ENCODE peak calls at places on chromosomes 7 and 10, in nine cellular contexts. F is tibial nerve, G is foreskin keratinocyte, Q is right lobe of liver, Z is testis, S is psoas muscle, V is tibial artery, D is prostate gland, X is heart right ventricle. O is an unnamed sample.

GRCh38 chr10:77699080-77699645 is 61.6 kb upstream of the KCNMA1 start:
- DNase-seq in F (no peak), G (no peak), Q (no peak), Z (no peak), S (no peak), V (no peak), D (no peak), X (no peak), O (no peak)

GRCh38 chr10:121823993-121824463 is 103.8 kb downstream of the ATE1 start:
- DNase-seq in F (no peak), G (peak; percentile 41), Q (no peak), Z (no peak), S (no peak), V (no peak), D (no peak), X (no peak), O (no peak)

GRCh38 chr10:28155726-28156125 is 147.1 kb downstream of the MPP7 start:
- DNase-seq in F (no peak), G (no peak), Q (no peak), Z (no peak), S (no peak), V (no peak), D (no peak), X (no peak), O (no peak)

GRCh38 chr10:103845983-103846382 is 9.4 kb downstream of the SH3PXD2A start:
- DNase-seq in F (no peak), G (no peak), Q (no peak), Z (no peak), S (peak; percentile 23), V (no peak), D (no peak), X (no peak), O (peak; percentile 20)

GRCh38 chr7:2503056-2503941 is 16.3 kb upstream of the LFNG start:
- DNase-seq in F (no peak), G (no peak), Q (no peak), Z (no peak), S (no peak), V (no peak), D (no peak), X (no peak), O (no peak)

GRCh38 chr7:131471605-131472004 is 84.8 kb downstream of the PODXL start:
- DNase-seq in F (no peak), G (no peak), Q (no peak), Z (no peak), S (no peak), V (no peak), D (no peak), X (no peak), O (no peak)

GRCh38 chr10:118062798-118063238 is 16.1 kb upstream of the RAB11FIP2 start:
- DNase-seq in F (no peak), G (no peak), Q (no peak), Z (no peak), S (no peak), V (no peak), D (no peak), X (no peak), O (no peak)

GRCh38 chr10:59073456-59074053 is 102.9 kb upstream of the PHYHIPL start:
- DNase-seq in F (no peak), G (no peak), Q (peak; percentile 52), Z (no peak), S (no peak), V (no peak), D (no peak), X (no peak), O (no peak)

GRCh38 chr7:98681951-98682350 is 64.9 kb downstream of the NPTX2 start:
- DNase-seq in F (no peak), G (no peak), Q (no peak), Z (no peak), S (no peak), V (no peak), D (no peak), X (no peak), O (no peak)

GRCh38 chr7:65002972-65003585 is 3.4 kb downstream of the ERV3-1 start:
- DNase-seq in F (no peak), G (no peak), Q (no peak), Z (no peak), S (no peak), V (no peak), D (no peak), X (no peak), O (no peak)

GRCh38 chr7:99901581-99901980 is 17.7 kb downstream of the TRIM4 start:
- DNase-seq in F (no peak), G (no peak), Q (no peak), Z (peak; percentile 63), S (no peak), V (no peak), D (no peak), X (peak; percentile 32), O (no peak)

GRCh38 chr10:125700355-125700911 is 17.5 kb upstream of the TEX36 start:
- DNase-seq in F (no peak), G (no peak), Q (no peak), Z (no peak), S (no peak), V (no peak), D (no peak), X (no peak), O (no peak)

GRCh38 chr7:1391449-1391848 is 67.8 kb downstream of the MICALL2 start:
- DNase-seq in F (no peak), G (no peak), Q (no peak), Z (no peak), S (no peak), V (no peak), D (no peak), X (no peak), O (no peak)

GRCh38 chr10:31602541-31603244 is 283.7 kb downstream of the ZEB1 start:
- DNase-seq in F (peak; percentile 80), G (peak; percentile 63), Q (no peak), Z (peak; percentile 94), S (peak; percentile 92), V (peak; percentile 95), D (peak; percentile 77), X (peak; percentile 87), O (no peak)

GRCh38 chr7:79063019-79063698 is 390.3 kb downstream of the MAGI2 start:
- DNase-seq in F (no peak), G (peak; percentile 8), Q (no peak), Z (no peak), S (no peak), V (no peak), D (no peak), X (no peak), O (no peak)

GRCh38 chr7:1536768-1537630 is 6.5 kb downstream of the MAFK start:
- DNase-seq in F (peak; percentile 92), G (peak; percentile 87), Q (peak; percentile 88), Z (peak; percentile 96), S (peak; percentile 95), V (peak; percentile 99), D (peak; percentile 97), X (peak; percentile 97), O (no peak)

GRCh38 chr10:21894648-21895342 is 108.7 kb downstream of the DNAJC1 start:
- DNase-seq in F (no peak), G (no peak), Q (no peak), Z (no peak), S (no peak), V (no peak), D (no peak), X (no peak), O (no peak)

DNA sequence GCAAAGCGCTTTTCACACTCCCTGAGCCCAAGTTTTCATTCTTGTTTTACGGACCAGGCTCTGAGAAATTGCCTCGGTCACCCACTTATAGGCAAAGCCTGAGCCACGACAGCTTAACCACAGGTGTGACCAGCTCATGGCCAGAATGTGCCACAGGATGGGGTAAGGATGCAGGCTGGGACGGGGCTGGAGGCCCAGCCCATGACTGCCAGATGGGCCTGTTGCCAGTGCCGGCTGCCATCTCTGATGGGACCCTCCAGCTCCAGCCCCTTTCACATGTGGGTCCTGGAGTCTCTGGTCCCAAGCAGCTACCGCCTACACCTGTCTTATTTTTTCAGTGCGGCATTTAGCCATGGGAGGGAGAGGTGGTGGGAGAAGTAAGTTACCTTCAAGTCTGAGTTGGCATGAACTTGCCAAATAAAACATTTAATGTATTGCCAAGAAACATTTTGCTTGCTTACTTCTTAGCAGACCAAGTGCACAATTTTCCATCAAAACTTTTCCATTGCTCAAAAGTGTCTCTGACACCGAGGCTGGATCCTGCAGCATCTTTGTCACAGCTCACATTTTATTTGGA is 142.7 kb downstream of the GRK5 start:
- DNase-seq in F (no peak), G (no peak), Q (no peak), Z (no peak), S (no peak), V (no peak), D (no peak), X (no peak), O (no peak)
- H3K27ac ChIP-seq in F (peak overlapping the region; percentile 82), G (no peak overlapping the region), Q (peak overlapping the region; percentile 81), Z (no peak overlapping the region), S (no peak overlapping the region), V (peak overlapping the region; percentile 53), D (no peak overlapping the region), X (peak overlapping the region; percentile 51), O (no peak overlapping the region)

GRCh38 chr7:26562841-26563240 is 271.2 kb downstream of the SNX10 start:
- DNase-seq in F (no peak), G (no peak), Q (no peak), Z (peak; percentile 30), S (no peak), V (no peak), D (no peak), X (no peak), O (no peak)
- TF ChIP-seq CTCF in F (no peak), G (peak; percentile 3), Q (no peak), Z (peak; percentile 40), S (no peak), V (no peak), D (no peak), X (no peak), O (no peak)

GRCh38 chr10:42769653-42770052 is 12.9 kb upstream of the BMS1 start:
- DNase-seq in F (no peak), G (no peak), Q (no peak), Z (peak; percentile 84), S (no peak), V (no peak), D (no peak), X (no peak), O (no peak)

GRCh38 chr10:42768581-42769152 is 13.9 kb upstream of the BMS1 start:
- DNase-seq in F (no peak), G (no peak), Q (no peak), Z (peak; percentile 41), S (no peak), V (no peak), D (no peak), X (no peak), O (no peak)

GRCh38 chr10:42767906-42768305 is 14.7 kb upstream of the BMS1 start:
- DNase-seq in F (no peak), G (no peak), Q (no peak), Z (no peak), S (no peak), V (no peak), D (no peak), X (no peak), O (no peak)

GRCh38 chr10:42769173-42769572 is 13.4 kb upstream of the BMS1 start:
- DNase-seq in F (no peak), G (no peak), Q (no peak), Z (no peak), S (no peak), V (no peak), D (no peak), X (no peak), O (no peak)
- H3K27me3 ChIP-seq in F (no peaks in the 10 kb centered on the region), G (no peaks in the 10 kb centered on the region), Q (no peaks in the 10 kb centered on the region), Z (no peaks in the 10 kb centered on the region), S (no peaks in the 10 kb centered on the region), V (peaks cover 7% of the 10 kb centered on the region), D (no peaks in the 10 kb centered on the region), X (no peaks in the 10 kb centered on the region), O (peaks cover 7% of the 10 kb centered on the region)

DNA sequence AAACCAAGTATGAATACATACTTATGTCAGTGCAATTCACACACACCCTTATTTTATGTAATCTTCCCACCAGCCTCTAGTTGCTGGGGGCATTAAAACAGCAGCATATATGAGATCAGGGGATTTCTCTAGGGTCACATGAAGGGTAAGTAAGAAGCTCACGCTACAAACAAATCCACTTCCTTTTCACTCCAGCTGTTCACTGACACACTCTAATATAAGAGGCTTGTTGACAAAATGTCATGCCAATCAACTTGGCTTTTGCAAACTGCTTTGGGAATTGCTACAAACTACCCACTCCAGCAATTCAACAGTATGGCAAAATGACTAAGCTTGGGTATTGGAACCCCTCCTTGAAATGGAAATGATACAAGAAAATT is 10.3 kb downstream of the FAM3C start:
- DNase-seq in F (no peak), G (no peak), Q (no peak), Z (no peak), S (no peak), V (no peak), D (no peak), X (no peak), O (no peak)
- H3K27ac ChIP-seq in F (no peak overlapping the region), G (no peak overlapping the region), Q (no peak overlapping the region), Z (no peak overlapping the region), S (no peak overlapping the region), V (no peak overlapping the region), D (no peak overlapping the region), X (no peak overlapping the region), O (no peak overlapping the region)

O was measured in CD4-positive, alpha-beta T cell.